ENCODE peak calls at places on chromosomes 3 and 15, in eight cellular contexts. One of them, this sample, is unnamed. For H3K4me1 and H3K27me3, the result is how much of the 10 kb centered on the place peaks cover.

GRCh38 chr15:49934487-49934886 is 184.5 kb downstream of the ATP8B4 start:
- DNase-seq in fibroblast of lung: no peak
- DNase-seq in PC-3: no peak
- DNase-seq in heart right ventricle: no peak
- DNase-seq in CD8-positive, alpha-beta T cell: no peak
- DNase-seq in psoas muscle: no peak
- DNase-seq in upper lobe of left lung: no peak
- DNase-seq in body of pancreas: no peak
- DNase-seq in this sample: no peak

GRCh38 chr3:118882353-118882947 is 152.2 kb downstream of the IGSF11 start:
- DNase-seq in fibroblast of lung: peak
- DNase-seq in PC-3: peak
- DNase-seq in heart right ventricle: no peak
- DNase-seq in CD8-positive, alpha-beta T cell: peak
- DNase-seq in psoas muscle: peak
- DNase-seq in upper lobe of left lung: no peak
- DNase-seq in body of pancreas: peak
- DNase-seq in this sample: peak

GRCh38 chr3:131036986-131037385 is 10.3 kb downstream of the NEK11 start:
- DNase-seq in fibroblast of lung: no peak
- DNase-seq in PC-3: no peak
- DNase-seq in heart right ventricle: no peak
- DNase-seq in CD8-positive, alpha-beta T cell: no peak
- DNase-seq in psoas muscle: no peak
- DNase-seq in upper lobe of left lung: no peak
- DNase-seq in body of pancreas: no peak
- DNase-seq in this sample: no peak

GRCh38 chr15:81304226-81304625 is 19.7 kb downstream of the STARD5 start:
- DNase-seq in fibroblast of lung: peak
- DNase-seq in PC-3: no peak
- DNase-seq in heart right ventricle: no peak
- DNase-seq in CD8-positive, alpha-beta T cell: no peak
- DNase-seq in psoas muscle: no peak
- DNase-seq in upper lobe of left lung: no peak
- DNase-seq in body of pancreas: no peak
- DNase-seq in this sample: no peak

GRCh38 chr3:42692667-42693529 is 7.6 kb downstream of the KLHL40 start:
- DNase-seq in fibroblast of lung: no peak
- DNase-seq in PC-3: peak
- DNase-seq in heart right ventricle: no peak
- DNase-seq in CD8-positive, alpha-beta T cell: no peak
- DNase-seq in psoas muscle: no peak
- DNase-seq in upper lobe of left lung: no peak
- DNase-seq in body of pancreas: no peak
- DNase-seq in this sample: peak

GRCh38 chr15:84949845-84950569 is 31.6 kb upstream of the PDE8A start:
- DNase-seq in fibroblast of lung: peak
- DNase-seq in PC-3: no peak
- DNase-seq in heart right ventricle: no peak
- DNase-seq in CD8-positive, alpha-beta T cell: no peak
- DNase-seq in psoas muscle: no peak
- DNase-seq in upper lobe of left lung: no peak
- DNase-seq in body of pancreas: no peak
- DNase-seq in this sample: no peak

GRCh38 chr3:136279092-136279491 is 29.0 kb downstream of the PCCB start:
- DNase-seq in fibroblast of lung: no peak
- DNase-seq in PC-3: no peak
- DNase-seq in heart right ventricle: no peak
- DNase-seq in CD8-positive, alpha-beta T cell: no peak
- DNase-seq in psoas muscle: no peak
- DNase-seq in upper lobe of left lung: no peak
- DNase-seq in body of pancreas: no peak
- DNase-seq in this sample: no peak

GRCh38 chr3:57544181-57545125 is at the start of gene DNAH12:
- DNase-seq in fibroblast of lung: peak
- DNase-seq in PC-3: peak
- DNase-seq in heart right ventricle: no peak
- DNase-seq in CD8-positive, alpha-beta T cell: no peak
- DNase-seq in psoas muscle: no peak
- DNase-seq in upper lobe of left lung: peak
- DNase-seq in body of pancreas: peak
- DNase-seq in this sample: peak

GRCh38 chr15:69988541-69989225 is 109.0 kb downstream of the TLE3 start:
- DNase-seq in fibroblast of lung: no peak
- DNase-seq in PC-3: no peak
- DNase-seq in heart right ventricle: no peak
- DNase-seq in CD8-positive, alpha-beta T cell: no peak
- DNase-seq in psoas muscle: no peak
- DNase-seq in upper lobe of left lung: no peak
- DNase-seq in body of pancreas: no peak
- DNase-seq in this sample: no peak

GRCh38 chr3:50885491-50885890 is 210.8 kb downstream of the DOCK3 start:
- DNase-seq in fibroblast of lung: no peak
- DNase-seq in PC-3: peak
- DNase-seq in heart right ventricle: no peak
- DNase-seq in CD8-positive, alpha-beta T cell: no peak
- DNase-seq in psoas muscle: no peak
- DNase-seq in upper lobe of left lung: no peak
- DNase-seq in body of pancreas: no peak
- DNase-seq in this sample: no peak

GRCh38 chr3:77456881-77457280 is 417.0 kb downstream of the ROBO2 start:
- DNase-seq in fibroblast of lung: no peak
- DNase-seq in PC-3: no peak
- DNase-seq in heart right ventricle: no peak
- DNase-seq in CD8-positive, alpha-beta T cell: no peak
- DNase-seq in psoas muscle: no peak
- DNase-seq in upper lobe of left lung: no peak
- DNase-seq in body of pancreas: no peak
- DNase-seq in this sample: no peak

GRCh38 chr3:162492446-162493081 is 996.0 kb downstream of the OTOL1 start:
- DNase-seq in fibroblast of lung: peak
- DNase-seq in PC-3: peak
- DNase-seq in heart right ventricle: no peak
- DNase-seq in CD8-positive, alpha-beta T cell: no peak
- DNase-seq in psoas muscle: no peak
- DNase-seq in upper lobe of left lung: no peak
- DNase-seq in body of pancreas: no peak
- DNase-seq in this sample: no peak

GRCh38 chr3:197926418-197926817 is 23.6 kb upstream of the RPL35A start:
- DNase-seq in fibroblast of lung: no peak
- DNase-seq in PC-3: no peak
- DNase-seq in heart right ventricle: no peak
- DNase-seq in CD8-positive, alpha-beta T cell: no peak
- DNase-seq in psoas muscle: no peak
- DNase-seq in upper lobe of left lung: no peak
- DNase-seq in body of pancreas: no peak
- DNase-seq in this sample: no peak
- TF ChIP-seq CTCF in fibroblast of lung: no peak
- TF ChIP-seq CTCF in PC-3: peak
- TF ChIP-seq CTCF in heart right ventricle: no peak
- TF ChIP-seq CTCF in CD8-positive, alpha-beta T cell: no peak
- TF ChIP-seq CTCF in psoas muscle: no peak
- TF ChIP-seq CTCF in upper lobe of left lung: no peak
- TF ChIP-seq CTCF in body of pancreas: no peak
- TF ChIP-seq CTCF in this sample: no peak

GRCh38 chr15:59250249-59250648 is 43.6 kb downstream of the LDHAL6B start:
- DNase-seq in fibroblast of lung: no peak
- DNase-seq in PC-3: no peak
- DNase-seq in heart right ventricle: no peak
- DNase-seq in CD8-positive, alpha-beta T cell: no peak
- DNase-seq in psoas muscle: no peak
- DNase-seq in upper lobe of left lung: no peak
- DNase-seq in body of pancreas: no peak
- DNase-seq in this sample: no peak
- H3K4me1 ChIP-seq in fibroblast of lung: under half
- H3K4me1 ChIP-seq in PC-3: under half
- H3K4me1 ChIP-seq in heart right ventricle: under half
- H3K4me1 ChIP-seq in CD8-positive, alpha-beta T cell: under half
- H3K4me1 ChIP-seq in psoas muscle: under half
- H3K4me1 ChIP-seq in upper lobe of left lung: under half
- H3K4me1 ChIP-seq in body of pancreas: under half
- H3K4me1 ChIP-seq in this sample: under half

DNA sequence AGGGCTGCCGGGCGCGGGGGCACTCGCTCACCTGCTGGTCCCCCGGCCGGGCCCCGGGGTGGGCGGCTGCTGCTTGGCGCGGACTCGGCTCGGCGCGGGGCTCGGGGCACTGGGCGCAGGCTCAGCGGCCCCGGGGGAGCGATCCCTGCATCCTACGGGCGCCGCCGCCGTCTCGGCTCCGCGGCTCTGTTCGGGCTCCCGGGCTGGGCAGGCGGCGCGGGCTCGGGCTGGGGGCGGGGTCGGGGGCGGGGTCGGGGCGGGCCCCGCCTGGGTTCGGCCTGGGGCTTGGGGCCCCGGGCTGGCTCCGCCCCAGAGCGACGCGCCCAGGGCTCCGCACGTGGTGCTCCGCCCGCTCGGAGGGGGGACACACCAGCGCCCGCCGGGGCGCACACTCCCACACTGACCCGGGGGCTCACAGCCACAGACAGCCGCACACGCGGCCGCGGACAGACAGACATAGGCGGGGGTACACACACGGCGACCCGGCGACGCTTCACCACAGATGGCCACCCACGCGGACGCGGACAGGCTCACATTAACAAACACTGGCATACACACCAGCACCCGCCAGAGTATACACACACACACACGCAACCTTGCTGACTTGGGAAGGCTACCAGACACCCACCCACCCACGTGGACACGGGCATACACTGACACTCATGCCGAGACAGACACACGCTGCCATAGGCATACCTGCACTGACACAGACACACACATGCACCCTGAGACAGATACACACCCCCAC is at the start of gene SCN5A:
- DNase-seq in fibroblast of lung: peak
- DNase-seq in PC-3: peak
- DNase-seq in heart right ventricle: peak
- DNase-seq in CD8-positive, alpha-beta T cell: peak
- DNase-seq in psoas muscle: peak
- DNase-seq in upper lobe of left lung: peak
- DNase-seq in body of pancreas: peak
- DNase-seq in this sample: no peak
- H3K27me3 ChIP-seq in fibroblast of lung: under half
- H3K27me3 ChIP-seq in PC-3: half or more
- H3K27me3 ChIP-seq in heart right ventricle: under half
- H3K27me3 ChIP-seq in CD8-positive, alpha-beta T cell: under half
- H3K27me3 ChIP-seq in psoas muscle: under half
- H3K27me3 ChIP-seq in upper lobe of left lung: under half
- H3K27me3 ChIP-seq in body of pancreas: under half
- H3K27me3 ChIP-seq in this sample: under half

GRCh38 chr3:110180733-110181132 is 843.4 kb upstream of the DPPA4 start:
- DNase-seq in fibroblast of lung: peak
- DNase-seq in PC-3: no peak
- DNase-seq in heart right ventricle: no peak
- DNase-seq in CD8-positive, alpha-beta T cell: no peak
- DNase-seq in psoas muscle: peak
- DNase-seq in upper lobe of left lung: no peak
- DNase-seq in body of pancreas: no peak
- DNase-seq in this sample: no peak
- TF ChIP-seq CTCF in fibroblast of lung: peak
- TF ChIP-seq CTCF in PC-3: peak
- TF ChIP-seq CTCF in heart right ventricle: no peak
- TF ChIP-seq CTCF in CD8-positive, alpha-beta T cell: no peak
- TF ChIP-seq CTCF in psoas muscle: no peak
- TF ChIP-seq CTCF in upper lobe of left lung: no peak
- TF ChIP-seq CTCF in body of pancreas: no peak
- TF ChIP-seq CTCF in this sample: no peak

GRCh38 chr3:139307072-139307491 is 36.7 kb upstream of the MRPS22 start:
- DNase-seq in fibroblast of lung: no peak
- DNase-seq in PC-3: no peak
- DNase-seq in heart right ventricle: no peak
- DNase-seq in CD8-positive, alpha-beta T cell: no peak
- DNase-seq in psoas muscle: no peak
- DNase-seq in upper lobe of left lung: no peak
- DNase-seq in body of pancreas: no peak
- DNase-seq in this sample: no peak
- H3K4me1 ChIP-seq in fibroblast of lung: under half
- H3K4me1 ChIP-seq in PC-3: half or more
- H3K4me1 ChIP-seq in heart right ventricle: under half
- H3K4me1 ChIP-seq in CD8-positive, alpha-beta T cell: under half
- H3K4me1 ChIP-seq in psoas muscle: under half
- H3K4me1 ChIP-seq in upper lobe of left lung: under half
- H3K4me1 ChIP-seq in body of pancreas: under half
- H3K4me1 ChIP-seq in this sample: under half